ENCODE peak calls at places on chromosomes 12 and 14, in five cellular contexts. One of them, this sample, is unnamed.

GRCh38 chr14:100030441-100031153 is 34.6 kb upstream of the EVL start:
- DNase-seq in A549: peak
- DNase-seq in GM12878: no peak
- DNase-seq in HepG2: no peak
- DNase-seq in H1: no peak
- DNase-seq in this sample: no peak

GRCh38 chr14:100065942-100066574 is 836 bp downstream of the EVL start:
- DNase-seq in A549: no peak
- DNase-seq in HepG2: no peak
- DNase-seq in GM12878: peak
- DNase-seq in H1: no peak
- DNase-seq in this sample: peak

GRCh38 chr12:79402626-79403025 is 288.1 kb downstream of the PAWR start:
- DNase-seq in H1: no peak
- DNase-seq in GM12878: no peak
- DNase-seq in A549: no peak
- DNase-seq in HepG2: no peak
- DNase-seq in this sample: no peak

GRCh38 chr12:13546231-13546630 is 349.7 kb downstream of the EMP1 start:
- DNase-seq in H1: no peak
- DNase-seq in GM12878: no peak
- DNase-seq in A549: no peak
- DNase-seq in HepG2: no peak
- DNase-seq in this sample: no peak

GRCh38 chr12:5514545-5514944 is 82.6 kb downstream of the NTF3 start:
- DNase-seq in H1: peak
- DNase-seq in A549: no peak
- DNase-seq in HepG2: no peak
- DNase-seq in GM12878: no peak
- DNase-seq in this sample: no peak

GRCh38 chr14:58887931-58888330 is 250.2 kb downstream of the DACT1 start:
- DNase-seq in GM12878: no peak
- DNase-seq in HepG2: no peak
- DNase-seq in A549: no peak
- DNase-seq in H1: no peak
- DNase-seq in this sample: no peak

GRCh38 chr12:125314051-125314882 is 249.0 kb downstream of the AACS start:
- DNase-seq in HepG2: no peak
- DNase-seq in GM12878: no peak
- DNase-seq in H1: no peak
- DNase-seq in A549: no peak
- DNase-seq in this sample: no peak

GRCh38 chr12:97639702-97640101 is 177.1 kb downstream of the RMST start:
- DNase-seq in GM12878: no peak
- DNase-seq in A549: no peak
- DNase-seq in HepG2: peak
- DNase-seq in H1: no peak
- DNase-seq in this sample: no peak

GRCh38 chr12:117896009-117896408 is 72.8 kb downstream of the KSR2 start:
- DNase-seq in HepG2: no peak
- DNase-seq in GM12878: no peak
- DNase-seq in A549: no peak
- DNase-seq in H1: no peak
- DNase-seq in this sample: no peak

GRCh38 chr12:131098178-131098981 is 144.7 kb downstream of the ADGRD1 start:
- DNase-seq in A549: no peak
- DNase-seq in H1: no peak
- DNase-seq in GM12878: no peak
- DNase-seq in HepG2: no peak
- DNase-seq in this sample: no peak

GRCh38 chr14:95480887-95481226 is 35.6 kb downstream of the SYNE3 start:
- DNase-seq in HepG2: no peak
- DNase-seq in A549: no peak
- DNase-seq in H1: no peak
- DNase-seq in GM12878: no peak
- DNase-seq in this sample: no peak

GRCh38 chr12:75644472-75645072 is 133.2 kb upstream of the KRR1 start:
- DNase-seq in A549: no peak
- DNase-seq in H1: no peak
- DNase-seq in GM12878: no peak
- DNase-seq in HepG2: no peak
- DNase-seq in this sample: no peak

GRCh38 chr12:78183854-78184253 is 353.2 kb downstream of the NAV3 start:
- DNase-seq in A549: no peak
- DNase-seq in GM12878: no peak
- DNase-seq in H1: no peak
- DNase-seq in HepG2: no peak
- DNase-seq in this sample: no peak

GRCh38 chr12:21551811-21552469 is 25.8 kb downstream of the SPX start:
- DNase-seq in HepG2: no peak
- DNase-seq in A549: no peak
- DNase-seq in H1: no peak
- DNase-seq in GM12878: no peak
- DNase-seq in this sample: no peak

GRCh38 chr12:52004042-52004648 is 2.6 kb upstream of the TAMALIN start:
- DNase-seq in HepG2: peak
- DNase-seq in H1: peak
- DNase-seq in A549: peak
- DNase-seq in GM12878: no peak
- DNase-seq in this sample: peak

GRCh38 chr12:42468853-42469252 is 120.7 kb downstream of the PRICKLE1 start:
- DNase-seq in H1: no peak
- DNase-seq in HepG2: no peak
- DNase-seq in A549: no peak
- DNase-seq in GM12878: no peak
- DNase-seq in this sample: no peak

GRCh38 chr12:25585662-25586061 is 32.6 kb upstream of the LMNTD1 start:
- DNase-seq in GM12878: no peak
- DNase-seq in A549: no peak
- DNase-seq in HepG2: no peak
- DNase-seq in H1: no peak
- DNase-seq in this sample: no peak

GRCh38 chr12:104137175-104137901 is 672 bp downstream of the NFYB start:
- DNase-seq in GM12878: peak
- DNase-seq in HepG2: peak
- DNase-seq in A549: peak
- DNase-seq in H1: peak
- DNase-seq in this sample: peak

GRCh38 chr12:125515887-125516286 is 450.7 kb downstream of the AACS start:
- DNase-seq in GM12878: no peak
- DNase-seq in A549: no peak
- DNase-seq in H1: no peak
- DNase-seq in HepG2: no peak
- DNase-seq in this sample: no peak

GRCh38 chr14:76067536-76067935 is 82.0 kb downstream of the IFT43 start:
- DNase-seq in HepG2: no peak
- DNase-seq in A549: no peak
- DNase-seq in GM12878: no peak
- DNase-seq in H1: no peak
- DNase-seq in this sample: no peak

GRCh38 chr14:99724939-99725773 is 41.1 kb downstream of the CYP46A1 start:
- DNase-seq in H1: peak
- DNase-seq in HepG2: no peak
- DNase-seq in GM12878: no peak
- DNase-seq in A549: no peak
- DNase-seq in this sample: no peak

GRCh38 chr14:24135834-24136683 is at the start of gene PSME1:
- DNase-seq in HepG2: peak
- DNase-seq in H1: peak
- DNase-seq in GM12878: peak
- DNase-seq in A549: peak
- DNase-seq in this sample: peak

GRCh38 chr12:19506497-19506896 is 67.2 kb downstream of the AEBP2 start:
- DNase-seq in A549: no peak
- DNase-seq in GM12878: no peak
- DNase-seq in H1: no peak
- DNase-seq in HepG2: no peak
- DNase-seq in this sample: no peak

GRCh38 chr14:26872930-26873470 is 275.2 kb upstream of the NOVA1 start:
- DNase-seq in A549: no peak
- DNase-seq in H1: no peak
- DNase-seq in GM12878: no peak
- DNase-seq in HepG2: no peak
- DNase-seq in this sample: peak

GRCh38 chr14:63840981-63841380 is 11.8 kb upstream of the SYNE2 start:
- DNase-seq in GM12878: no peak
- DNase-seq in HepG2: peak
- DNase-seq in A549: no peak
- DNase-seq in H1: peak
- DNase-seq in this sample: peak

GRCh38 chr12:43278268-43278832 is 273.7 kb downstream of the ADAMTS20 start:
- DNase-seq in GM12878: peak
- DNase-seq in H1: no peak
- DNase-seq in HepG2: no peak
- DNase-seq in A549: peak
- DNase-seq in this sample: no peak

GRCh38 chr14:73944432-73945158 is 5.3 kb downstream of the FAM161B start:
- DNase-seq in GM12878: no peak
- DNase-seq in H1: no peak
- DNase-seq in A549: no peak
- DNase-seq in HepG2: no peak
- DNase-seq in this sample: no peak

GRCh38 chr14:67514650-67515385 is 18.3 kb upstream of the PLEKHH1 start:
- DNase-seq in A549: no peak
- DNase-seq in GM12878: no peak
- DNase-seq in HepG2: no peak
- DNase-seq in H1: peak
- DNase-seq in this sample: peak
- TF ChIP-seq KDM1A in A549: no peak
- TF ChIP-seq KDM1A in GM12878: no peak
- TF ChIP-seq KDM1A in HepG2: no peak
- TF ChIP-seq KDM1A in H1: no peak
- TF ChIP-seq KDM1A in this sample: no peak

DNA sequence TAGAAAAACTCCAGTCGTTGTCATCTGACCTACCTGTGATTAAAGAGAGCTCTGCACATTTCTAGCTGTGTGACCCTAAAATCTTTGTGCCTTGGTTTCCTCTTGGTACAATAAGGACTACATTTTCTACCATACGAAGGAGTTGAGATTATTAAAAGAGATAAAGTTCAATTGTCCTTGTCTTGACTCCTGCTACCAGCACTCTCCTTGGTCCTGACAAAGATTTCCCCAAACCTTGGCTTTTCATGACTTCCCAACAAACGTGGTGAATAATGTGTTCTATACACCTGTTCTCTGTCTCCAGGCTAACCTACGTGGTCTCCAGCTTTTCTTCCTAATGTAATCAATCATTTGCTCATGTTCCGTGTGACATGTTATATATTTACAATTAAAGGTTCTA is 223.5 kb downstream of the MSRB3 start:
- DNase-seq in H1: no peak
- DNase-seq in GM12878: no peak
- DNase-seq in A549: no peak
- DNase-seq in HepG2: no peak
- DNase-seq in this sample: no peak
- H3K27ac ChIP-seq in H1: no peak
- H3K27ac ChIP-seq in GM12878: no peak
- H3K27ac ChIP-seq in A549: no peak
- H3K27ac ChIP-seq in HepG2: no peak
- H3K27ac ChIP-seq in this sample: no peak

DNA sequence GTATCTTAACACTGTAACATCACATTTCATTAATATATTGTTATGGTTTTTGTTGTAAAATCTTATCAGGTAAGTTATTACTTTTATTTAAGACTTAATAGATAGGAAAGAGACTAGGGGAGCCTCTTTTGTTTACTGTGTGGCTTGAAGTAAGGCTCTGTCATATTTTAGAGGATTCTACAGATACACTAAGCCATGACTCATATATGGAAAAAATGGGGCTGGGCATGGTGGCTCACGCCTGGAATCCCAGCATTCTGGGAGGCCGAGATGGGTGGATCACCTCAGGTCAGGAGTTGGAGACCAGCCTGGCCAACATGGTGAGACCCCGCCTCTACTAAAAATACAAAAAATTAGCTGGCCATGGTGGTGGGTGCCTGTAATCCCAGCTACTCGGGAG is 23.6 kb upstream of the NPFF start:
- DNase-seq in H1: no peak
- DNase-seq in A549: no peak
- DNase-seq in HepG2: no peak
- DNase-seq in GM12878: no peak
- DNase-seq in this sample: no peak
- TF ChIP-seq KDM1A in H1: no peak
- TF ChIP-seq KDM1A in A549: no peak
- TF ChIP-seq KDM1A in HepG2: no peak
- TF ChIP-seq KDM1A in GM12878: no peak
- TF ChIP-seq KDM1A in this sample: no peak

GRCh38 chr14:61478971-61479473 is 157.6 kb downstream of the PRKCH start:
- DNase-seq in A549: no peak
- DNase-seq in GM12878: no peak
- DNase-seq in H1: no peak
- DNase-seq in HepG2: no peak
- DNase-seq in this sample: no peak

GRCh38 chr14:61475316-61475715 is 153.9 kb downstream of the PRKCH start:
- DNase-seq in H1: no peak
- DNase-seq in A549: peak
- DNase-seq in HepG2: peak
- DNase-seq in GM12878: no peak
- DNase-seq in this sample: peak

GRCh38 chr14:61476105-61476736 is 154.8 kb downstream of the PRKCH start:
- DNase-seq in GM12878: no peak
- DNase-seq in HepG2: no peak
- DNase-seq in A549: no peak
- DNase-seq in H1: no peak
- DNase-seq in this sample: no peak

GRCh38 chr14:61477845-61478438 is 156.6 kb downstream of the PRKCH start:
- DNase-seq in GM12878: no peak
- DNase-seq in H1: no peak
- DNase-seq in A549: peak
- DNase-seq in HepG2: no peak
- DNase-seq in this sample: no peak

GRCh38 chr14:61476737-61477410 is 155.5 kb downstream of the PRKCH start:
- DNase-seq in HepG2: no peak
- DNase-seq in H1: no peak
- DNase-seq in A549: peak
- DNase-seq in GM12878: no peak
- DNase-seq in this sample: peak
- H3K27ac ChIP-seq in HepG2: no peak
- H3K27ac ChIP-seq in H1: no peak
- H3K27ac ChIP-seq in A549: peak
- H3K27ac ChIP-seq in GM12878: peak
- H3K27ac ChIP-seq in this sample: peak

DNA sequence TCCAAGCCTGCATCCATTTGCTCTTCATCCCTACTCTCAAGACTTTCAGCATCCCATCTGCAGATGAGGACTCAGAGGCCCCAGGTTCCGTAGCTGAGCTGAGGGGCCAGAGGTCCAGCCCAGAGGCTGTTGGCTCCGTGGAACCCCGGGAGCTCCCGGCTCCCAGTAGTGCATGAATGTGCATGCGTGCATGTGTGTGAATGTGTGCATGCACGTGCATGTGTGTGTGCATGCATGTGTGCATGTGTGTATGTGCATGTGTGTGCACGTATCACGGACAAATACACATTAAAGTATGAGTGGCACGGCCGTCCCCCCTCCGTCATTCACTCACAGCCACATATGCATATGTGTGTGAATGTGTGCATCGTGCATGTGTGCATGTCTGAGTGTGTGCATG is 149.9 kb downstream of the KIF26A start:
- DNase-seq in A549: no peak
- DNase-seq in GM12878: no peak
- DNase-seq in H1: no peak
- DNase-seq in HepG2: no peak
- DNase-seq in this sample: no peak
- TF ChIP-seq KDM1A in A549: no peak
- TF ChIP-seq KDM1A in GM12878: no peak
- TF ChIP-seq KDM1A in H1: no peak
- TF ChIP-seq KDM1A in HepG2: no peak
- TF ChIP-seq KDM1A in this sample: no peak

GRCh38 chr12:12331244-12331771 is 18.7 kb downstream of the MANSC1 start:
- DNase-seq in GM12878: no peak
- DNase-seq in HepG2: no peak
- DNase-seq in H1: peak
- DNase-seq in A549: no peak
- DNase-seq in this sample: no peak
- H3K27ac ChIP-seq in GM12878: no peak
- H3K27ac ChIP-seq in HepG2: no peak
- H3K27ac ChIP-seq in H1: no peak
- H3K27ac ChIP-seq in A549: no peak
- H3K27ac ChIP-seq in this sample: no peak